ENCODE peak calls at places on chromosomes 11 and 22, in four cellular contexts. One of them, this sample, is unnamed.
A peak's percentile ranks its signal among the peaks of the same experiment; 100 is the strongest.

GRCh38 chr22:38304526-38304925 is 12.7 kb downstream of the CSNK1E start:
- DNase-seq in upper lobe of right lung: no peak
- DNase-seq in CD4-positive, alpha-beta T cell: no peak
- DNase-seq in adrenal gland: no peak
- DNase-seq in this sample: no peak

GRCh38 chr22:41598081-41598480 is 8.4 kb upstream of the PMM1 start:
- DNase-seq in upper lobe of right lung: peak; percentile 21
- DNase-seq in CD4-positive, alpha-beta T cell: no peak
- DNase-seq in adrenal gland: no peak
- DNase-seq in this sample: no peak

GRCh38 chr22:39242809-39243442 is 1.9 kb downstream of the PDGFB start:
- DNase-seq in upper lobe of right lung: no peak
- DNase-seq in CD4-positive, alpha-beta T cell: peak; percentile 33
- DNase-seq in adrenal gland: no peak
- DNase-seq in this sample: peak; percentile 58

GRCh38 chr11:72179804-72180396 is 12.0 kb upstream of the FOLR1 start:
- DNase-seq in upper lobe of right lung: no peak
- DNase-seq in CD4-positive, alpha-beta T cell: no peak
- DNase-seq in adrenal gland: no peak
- DNase-seq in this sample: no peak

GRCh38 chr11:71240865-71241691 is 11.3 kb downstream of the SHANK2 start:
- DNase-seq in upper lobe of right lung: peak; percentile 73
- DNase-seq in CD4-positive, alpha-beta T cell: no peak
- DNase-seq in adrenal gland: peak; percentile 58
- DNase-seq in this sample: no peak

GRCh38 chr11:73818838-73819237 is 31.2 kb downstream of the MRPL48 start:
- DNase-seq in upper lobe of right lung: no peak
- DNase-seq in CD4-positive, alpha-beta T cell: no peak
- DNase-seq in adrenal gland: no peak
- DNase-seq in this sample: no peak

GRCh38 chr11:30314625-30315024 is 8.3 kb upstream of the ARL14EP start:
- DNase-seq in upper lobe of right lung: no peak
- DNase-seq in CD4-positive, alpha-beta T cell: no peak
- DNase-seq in adrenal gland: no peak
- DNase-seq in this sample: no peak

GRCh38 chr11:114960117-114960516 is 281.8 kb downstream of the NXPE2 start:
- DNase-seq in upper lobe of right lung: no peak
- DNase-seq in CD4-positive, alpha-beta T cell: no peak
- DNase-seq in adrenal gland: no peak
- DNase-seq in this sample: no peak

GRCh38 chr11:46315033-46315738 is 32.1 kb upstream of the DGKZ start:
- DNase-seq in upper lobe of right lung: no peak
- DNase-seq in CD4-positive, alpha-beta T cell: peak; percentile 71
- DNase-seq in adrenal gland: peak; percentile 91
- DNase-seq in this sample: peak; percentile 64

GRCh38 chr11:44561275-44561781 is 4.1 kb upstream of the CD82 start:
- DNase-seq in upper lobe of right lung: no peak
- DNase-seq in CD4-positive, alpha-beta T cell: no peak
- DNase-seq in adrenal gland: peak; percentile 64
- DNase-seq in this sample: peak; percentile 31

GRCh38 chr11:103624708-103625623 is 411.5 kb upstream of the DDI1 start:
- DNase-seq in upper lobe of right lung: no peak
- DNase-seq in CD4-positive, alpha-beta T cell: no peak
- DNase-seq in adrenal gland: no peak
- DNase-seq in this sample: no peak

GRCh38 chr22:30877662-30878515 is 90.7 kb downstream of the MORC2 start:
- DNase-seq in upper lobe of right lung: peak; percentile 46
- DNase-seq in CD4-positive, alpha-beta T cell: no peak
- DNase-seq in adrenal gland: no peak
- DNase-seq in this sample: no peak

GRCh38 chr11:128898580-128899344 is 7.6 kb downstream of the KCNJ5 start:
- DNase-seq in upper lobe of right lung: peak; percentile 86
- DNase-seq in CD4-positive, alpha-beta T cell: no peak
- DNase-seq in adrenal gland: peak; percentile 93
- DNase-seq in this sample: no peak

DNA sequence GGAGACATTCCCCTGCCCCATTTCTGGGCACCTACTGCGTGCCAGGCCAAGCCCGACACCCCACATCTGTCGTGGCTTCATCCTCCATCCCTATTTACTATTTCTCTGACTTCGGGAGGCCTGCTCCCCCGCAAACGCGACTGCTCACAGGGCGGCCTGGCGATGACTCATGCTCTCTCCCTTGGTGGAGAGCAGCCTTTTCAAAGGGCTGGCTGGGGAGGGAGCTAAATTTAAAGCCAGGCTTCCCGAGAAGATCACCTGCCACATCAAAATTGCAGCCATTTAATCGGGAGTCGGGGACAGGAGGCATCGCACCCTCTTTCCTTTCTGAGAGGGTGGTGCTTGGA is 24.9 kb upstream of the SHISAL1 start:
- DNase-seq in upper lobe of right lung: no peak
- DNase-seq in CD4-positive, alpha-beta T cell: no peak
- DNase-seq in adrenal gland: peak; percentile 64
- DNase-seq in this sample: no peak
- H3K27ac ChIP-seq in upper lobe of right lung: no peak overlapping the region
- H3K27ac ChIP-seq in CD4-positive, alpha-beta T cell: no peak overlapping the region
- H3K27ac ChIP-seq in adrenal gland: no peak overlapping the region
- H3K27ac ChIP-seq in this sample: no peak overlapping the region

GRCh38 chr11:134261000-134261399 is 7.6 kb downstream of the ACAD8 start:
- DNase-seq in upper lobe of right lung: no peak
- DNase-seq in CD4-positive, alpha-beta T cell: no peak
- DNase-seq in adrenal gland: no peak
- DNase-seq in this sample: no peak
- H3K9me3 ChIP-seq in upper lobe of right lung: no peaks in the 10 kb centered on the region
- H3K9me3 ChIP-seq in CD4-positive, alpha-beta T cell: no peaks in the 10 kb centered on the region
- H3K9me3 ChIP-seq in adrenal gland: no peaks in the 10 kb centered on the region
- H3K9me3 ChIP-seq in this sample: no peaks in the 10 kb centered on the region

GRCh38 chr11:68150029-68150428 is 28.8 kb upstream of the CHKA start:
- DNase-seq in upper lobe of right lung: peak; percentile 79
- DNase-seq in CD4-positive, alpha-beta T cell: no peak
- DNase-seq in adrenal gland: peak; percentile 86
- DNase-seq in this sample: peak; percentile 80

GRCh38 chr11:68146704-68147474 is 25.7 kb upstream of the CHKA start:
- DNase-seq in upper lobe of right lung: peak; percentile 78
- DNase-seq in CD4-positive, alpha-beta T cell: no peak
- DNase-seq in adrenal gland: peak; percentile 82
- DNase-seq in this sample: peak; percentile 90

GRCh38 chr11:68148071-68148805 is 27.1 kb upstream of the CHKA start:
- DNase-seq in upper lobe of right lung: no peak
- DNase-seq in CD4-positive, alpha-beta T cell: no peak
- DNase-seq in adrenal gland: peak; percentile 37
- DNase-seq in this sample: no peak

GRCh38 chr11:68148882-68149281 is 27.7 kb upstream of the CHKA start:
- DNase-seq in upper lobe of right lung: no peak
- DNase-seq in CD4-positive, alpha-beta T cell: no peak
- DNase-seq in adrenal gland: no peak
- DNase-seq in this sample: peak; percentile 38

DNA sequence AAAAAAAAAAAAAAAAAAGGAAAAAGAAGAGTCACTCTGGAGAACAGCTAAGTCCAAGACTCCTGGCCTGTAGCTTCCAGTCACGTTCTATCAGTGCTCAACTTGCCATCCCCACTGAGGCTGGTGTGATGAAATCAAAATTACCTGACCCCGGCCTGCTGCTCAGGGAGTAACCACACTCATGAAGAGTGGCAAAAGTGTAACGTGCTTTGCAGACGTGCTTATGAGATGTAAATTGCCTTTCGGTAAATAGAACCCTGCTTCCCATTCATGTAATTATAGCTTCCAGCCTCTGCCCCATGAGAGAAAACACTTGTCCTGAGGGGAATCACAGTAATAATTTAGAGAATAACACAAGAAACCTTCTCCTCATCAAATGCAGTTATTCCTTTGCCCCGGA is 28.2 kb upstream of the CHKA start:
- DNase-seq in upper lobe of right lung: no peak
- DNase-seq in CD4-positive, alpha-beta T cell: no peak
- DNase-seq in adrenal gland: peak; percentile 46
- DNase-seq in this sample: no peak
- H3K27ac ChIP-seq in upper lobe of right lung: peak overlapping the region; percentile 65
- H3K27ac ChIP-seq in CD4-positive, alpha-beta T cell: no peak overlapping the region
- H3K27ac ChIP-seq in adrenal gland: no peak overlapping the region
- H3K27ac ChIP-seq in this sample: peak overlapping the region; percentile 69

GRCh38 chr11:35105319-35106063 is 33.5 kb upstream of the CD44 start:
- DNase-seq in upper lobe of right lung: no peak
- DNase-seq in CD4-positive, alpha-beta T cell: no peak
- DNase-seq in adrenal gland: peak; percentile 64
- DNase-seq in this sample: peak; percentile 37

GRCh38 chr11:35106595-35106994 is 32.4 kb upstream of the CD44 start:
- DNase-seq in upper lobe of right lung: no peak
- DNase-seq in CD4-positive, alpha-beta T cell: no peak
- DNase-seq in adrenal gland: no peak
- DNase-seq in this sample: no peak

GRCh38 chr11:35109827-35110226 is 29.1 kb upstream of the CD44 start:
- DNase-seq in upper lobe of right lung: no peak
- DNase-seq in CD4-positive, alpha-beta T cell: no peak
- DNase-seq in adrenal gland: no peak
- DNase-seq in this sample: no peak

GRCh38 chr11:35104655-35105054 is 34.3 kb upstream of the CD44 start:
- DNase-seq in upper lobe of right lung: no peak
- DNase-seq in CD4-positive, alpha-beta T cell: no peak
- DNase-seq in adrenal gland: no peak
- DNase-seq in this sample: no peak

DNA sequence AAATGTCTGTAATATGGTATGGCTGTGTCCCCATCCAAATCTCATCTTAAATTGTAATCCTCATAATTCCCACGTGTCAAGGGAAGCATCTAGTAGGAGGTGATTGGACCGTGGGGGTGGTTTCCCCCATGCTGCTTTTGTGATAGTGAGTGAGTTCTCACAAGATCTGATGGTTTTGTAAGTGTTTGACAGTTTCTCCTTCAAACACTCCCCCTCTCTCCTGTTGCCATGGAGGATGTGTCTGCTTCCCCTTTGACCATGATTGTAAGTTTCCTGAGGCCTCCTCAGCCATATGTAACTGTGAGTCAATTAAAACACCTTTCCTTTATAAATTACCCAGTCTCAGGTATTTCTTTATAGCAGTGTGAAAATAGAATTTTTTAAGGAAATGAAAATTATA is 31.1 kb upstream of the CD44 start:
- DNase-seq in upper lobe of right lung: no peak
- DNase-seq in CD4-positive, alpha-beta T cell: no peak
- DNase-seq in adrenal gland: no peak
- DNase-seq in this sample: no peak
- H3K9me3 ChIP-seq in upper lobe of right lung: no peaks in the 10 kb centered on the region
- H3K9me3 ChIP-seq in CD4-positive, alpha-beta T cell: no peaks in the 10 kb centered on the region
- H3K9me3 ChIP-seq in adrenal gland: no peaks in the 10 kb centered on the region
- H3K9me3 ChIP-seq in this sample: no peaks in the 10 kb centered on the region

DNA sequence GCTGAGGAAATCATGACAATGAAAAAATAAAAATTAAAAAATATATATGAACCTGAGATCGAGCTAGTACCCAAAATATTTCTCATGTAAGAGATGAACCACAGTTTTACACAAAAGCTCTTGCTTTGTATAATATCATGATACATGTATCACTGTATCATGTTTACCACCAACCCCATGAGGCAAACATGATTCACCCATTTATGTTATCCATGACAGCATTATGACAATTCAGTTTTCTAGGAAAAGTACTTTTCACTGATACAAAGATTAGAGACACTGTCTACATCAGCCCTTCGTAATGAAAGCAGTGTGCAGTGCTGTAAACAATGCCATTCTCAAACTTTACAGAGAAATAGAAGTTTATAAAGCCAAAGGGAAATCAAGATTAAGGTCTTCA is 852.5 kb upstream of the LRRC4C start:
- DNase-seq in upper lobe of right lung: no peak
- DNase-seq in CD4-positive, alpha-beta T cell: no peak
- DNase-seq in adrenal gland: no peak
- DNase-seq in this sample: no peak
- H3K27ac ChIP-seq in upper lobe of right lung: no peak overlapping the region
- H3K27ac ChIP-seq in CD4-positive, alpha-beta T cell: no peak overlapping the region
- H3K27ac ChIP-seq in adrenal gland: no peak overlapping the region
- H3K27ac ChIP-seq in this sample: no peak overlapping the region

DNA sequence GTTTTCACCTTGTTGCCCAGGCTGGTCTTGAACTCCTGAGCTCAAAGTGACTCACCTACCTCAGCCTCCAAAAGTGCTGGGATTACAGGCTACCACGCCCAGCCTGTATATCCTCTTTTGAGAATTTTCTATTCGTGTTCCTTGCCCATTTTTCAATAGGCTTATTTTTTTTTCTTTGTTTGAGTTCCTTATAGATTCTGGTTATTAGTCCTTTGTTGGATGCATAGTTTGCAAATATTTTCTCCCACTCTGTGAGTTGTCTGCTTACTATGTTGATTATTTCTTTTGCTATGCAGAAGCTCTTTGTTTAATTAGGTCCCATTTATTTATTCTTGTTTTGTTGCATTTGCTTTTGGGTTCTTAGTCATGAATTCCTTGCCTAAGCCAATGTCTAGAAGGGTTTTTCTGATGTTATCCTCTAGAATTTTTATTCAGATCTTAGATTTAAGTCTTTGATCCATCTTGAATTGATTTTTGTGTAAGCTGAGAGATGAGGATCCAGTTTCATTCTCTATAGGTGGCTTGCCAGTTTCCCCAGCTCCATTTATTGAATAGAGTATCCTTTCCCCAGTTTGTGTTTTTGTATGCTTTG is 17.7 kb upstream of the ZBED5 start:
- DNase-seq in upper lobe of right lung: no peak
- DNase-seq in CD4-positive, alpha-beta T cell: no peak
- DNase-seq in adrenal gland: no peak
- DNase-seq in this sample: no peak
- H3K9me3 ChIP-seq in upper lobe of right lung: no peaks in the 10 kb centered on the region
- H3K9me3 ChIP-seq in CD4-positive, alpha-beta T cell: peaks cover 21% of the 10 kb centered on the region
- H3K9me3 ChIP-seq in adrenal gland: no peaks in the 10 kb centered on the region
- H3K9me3 ChIP-seq in this sample: no peaks in the 10 kb centered on the region

GRCh38 chr11:65887026-65887722 is 1.1 kb downstream of the FIBP start:
- DNase-seq in upper lobe of right lung: peak; percentile 65
- DNase-seq in CD4-positive, alpha-beta T cell: no peak
- DNase-seq in adrenal gland: no peak
- DNase-seq in this sample: no peak
- H3K27ac ChIP-seq in upper lobe of right lung: peak overlapping the region; percentile 96
- H3K27ac ChIP-seq in CD4-positive, alpha-beta T cell: peak overlapping the region; percentile 88
- H3K27ac ChIP-seq in adrenal gland: peak overlapping the region; percentile 96
- H3K27ac ChIP-seq in this sample: no peak overlapping the region

DNA sequence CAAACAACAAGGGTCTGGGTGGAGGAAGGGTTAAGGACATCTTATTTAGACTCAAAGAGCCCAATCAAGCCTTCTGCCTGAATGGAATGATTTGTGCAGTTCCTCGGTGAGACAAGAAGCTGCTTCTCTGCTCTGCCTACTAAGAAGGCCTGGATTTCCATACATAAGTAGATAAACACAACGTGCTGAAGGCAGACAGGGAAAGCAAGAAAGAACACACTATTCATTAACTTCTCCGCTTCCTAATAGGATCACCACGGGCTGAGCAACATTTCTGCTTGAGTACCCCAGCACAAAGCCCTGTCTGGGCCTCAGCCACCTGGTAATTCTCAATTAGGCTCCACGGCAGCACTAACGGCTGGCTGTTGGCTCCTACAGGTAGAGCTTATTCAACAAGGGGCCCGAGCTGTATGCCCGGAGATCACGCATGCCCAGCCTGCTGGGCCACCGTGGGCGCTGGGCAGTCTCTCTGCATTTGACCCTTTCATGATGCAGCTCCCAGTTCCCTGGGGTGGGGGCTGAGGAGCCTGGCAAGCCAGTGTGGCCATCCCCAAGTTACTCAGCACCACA is 1156.6 kb downstream of the TBC1D22A start:
- DNase-seq in upper lobe of right lung: no peak
- DNase-seq in CD4-positive, alpha-beta T cell: no peak
- DNase-seq in adrenal gland: no peak
- DNase-seq in this sample: peak; percentile 6
- H3K9me3 ChIP-seq in upper lobe of right lung: no peaks in the 10 kb centered on the region
- H3K9me3 ChIP-seq in CD4-positive, alpha-beta T cell: no peaks in the 10 kb centered on the region
- H3K9me3 ChIP-seq in adrenal gland: no peaks in the 10 kb centered on the region
- H3K9me3 ChIP-seq in this sample: no peaks in the 10 kb centered on the region